ENCODE peak calls at places on chromosome 18, in five cellular contexts. C, U, Y, D and G are unnamed samples.

GRCh38 chr18:59518705-59519104 is 159.6 kb upstream of the LMAN1 start:
- DNase-seq in D (no peak), U (no peak), Y (no peak), C (no peak), G (no peak)

GRCh38 chr18:47323158-47323557 is 71.7 kb upstream of the SKOR2 start:
- DNase-seq in Y (no peak), U (no peak), C (no peak), D (no peak), G (no peak)

GRCh38 chr18:48770243-48770642 is 180.5 kb downstream of the SMAD7 start:
- DNase-seq in D (no peak), U (no peak), Y (no peak), C (no peak), G (no peak)

GRCh38 chr18:36372902-36373301 is 75.4 kb downstream of the FHOD3 start:
- DNase-seq in Y (no peak), C (no peak), U (no peak), D (no peak), G (no peak)

GRCh38 chr18:44716697-44717163 is 36.0 kb downstream of the SETBP1 start:
- DNase-seq in Y (no peak), C (no peak), D (no peak), U (no peak), G (no peak)

GRCh38 chr18:11960743-11961380 is 20.4 kb upstream of the IMPA2 start:
- DNase-seq in D (no peak), U (no peak), Y (no peak), C (no peak), G (no peak)

GRCh38 chr18:61333271-61333745 is at the start of gene CDH20:
- DNase-seq in C (no peak), D (no peak), U (no peak), Y (peak; percentile 59), G (no peak)

GRCh38 chr18:1559563-1559962 is 654.9 kb downstream of the ADCYAP1 start:
- DNase-seq in C (no peak), D (no peak), U (no peak), Y (no peak), G (no peak)

GRCh38 chr18:48996901-48997463 is 46.2 kb upstream of the SMAD7 start:
- DNase-seq in Y (no peak), C (peak; percentile 34), U (peak; percentile 29), D (no peak), G (no peak)

GRCh38 chr18:78873916-78874505 is 105.6 kb upstream of the SALL3 start:
- DNase-seq in U (no peak), C (no peak), D (no peak), Y (no peak), G (no peak)

GRCh38 chr18:57544958-57545661 is 41.4 kb downstream of the FECH start:
- DNase-seq in U (no peak), Y (peak; percentile 32), C (no peak), D (no peak), G (no peak)

GRCh38 chr18:55430026-55430425 is 158.0 kb downstream of the TCF4 start:
- DNase-seq in D (no peak), C (no peak), Y (no peak), U (no peak), G (no peak)

GRCh38 chr18:42798606-42799005 is 316.9 kb downstream of the RIT2 start:
- DNase-seq in U (no peak), D (no peak), Y (no peak), C (no peak), G (no peak)

GRCh38 chr18:61503688-61504087 is 170.5 kb downstream of the CDH20 start:
- DNase-seq in C (no peak), U (no peak), D (no peak), Y (no peak), G (no peak)

GRCh38 chr18:79852561-79853302 is 55.0 kb downstream of the KCNG2 start:
- DNase-seq in U (no peak), C (no peak), D (no peak), Y (no peak), G (no peak)

GRCh38 chr18:61831071-61831470 is 61.7 kb downstream of the RNF152 start:
- DNase-seq in U (no peak), C (no peak), D (no peak), Y (no peak), G (no peak)

GRCh38 chr18:25827961-25828561 is 262.4 kb downstream of the SS18 start:
- DNase-seq in Y (no peak), D (no peak), C (no peak), U (no peak), G (no peak)

GRCh38 chr18:22015156-22015555 is 154.2 kb upstream of the GATA6 start:
- DNase-seq in D (no peak), U (no peak), Y (no peak), C (no peak), G (no peak)

GRCh38 chr18:39648616-39649015 is 2083.0 kb upstream of the CELF4 start:
- DNase-seq in C (no peak), U (no peak), Y (no peak), D (no peak), G (no peak)

GRCh38 chr18:9984025-9984424 is 70.2 kb downstream of the VAPA start:
- DNase-seq in Y (no peak), D (no peak), U (no peak), C (no peak), G (no peak)

GRCh38 chr18:45482286-45482685 is 133.0 kb upstream of the SLC14A2 start:
- DNase-seq in Y (no peak), C (no peak), U (no peak), D (no peak), G (no peak)

GRCh38 chr18:8705941-8706544 is 687 bp downstream of the MTCL1 start:
- DNase-seq in Y (no peak), U (no peak), D (no peak), C (no peak), G (no peak)

GRCh38 chr18:73684651-73685050 is 463.0 kb downstream of the FBXO15 start:
- DNase-seq in D (no peak), Y (no peak), C (no peak), U (no peak), G (no peak)

GRCh38 chr18:62729487-62730386 is 14.4 kb downstream of the PHLPP1 start:
- DNase-seq in Y (no peak), C (no peak), D (no peak), U (no peak), G (no peak)

GRCh38 chr18:30705943-30706342 is 336.6 kb downstream of the DSC3 start:
- DNase-seq in D (no peak), U (no peak), Y (no peak), C (no peak), G (no peak)

GRCh38 chr18:37742436-37742835 is 176.8 kb upstream of the CELF4 start:
- DNase-seq in U (no peak), C (no peak), D (no peak), Y (peak; percentile 8), G (no peak)

GRCh38 chr18:57649536-57650495 is 28.2 kb upstream of the NARS1 start:
- DNase-seq in Y (no peak), D (no peak), C (peak; percentile 35), U (no peak), G (no peak)

GRCh38 chr18:3605562-3606443 is 155.8 kb downstream of the TGIF1 start:
- DNase-seq in Y (no peak), U (no peak), C (peak; percentile 44), D (no peak), G (no peak)

GRCh38 chr18:56575819-56576663 is 62.4 kb downstream of the TXNL1 start:
- DNase-seq in U (no peak), C (peak; percentile 53), Y (peak; percentile 57), D (no peak), G (peak; percentile 30)

GRCh38 chr18:6947328-6948030 is 170.1 kb downstream of the LAMA1 start:
- DNase-seq in C (no peak), U (no peak), Y (no peak), D (no peak), G (no peak)